ENCODE peak calls at places on chromosomes 16 and 17, in eight cellular contexts. H is sigmoid colon, L is IMR-90, P is testis, K is cardiac muscle cell, R is AG04450, G is Peyer's patch, I is lung. S is an unnamed sample.

GRCh38 chr17:79065105-79065670 is 9.4 kb upstream of the ENGASE start:
- DNase-seq in R (no peak), K (peak; percentile 70), P (peak; percentile 55), I (no peak), H (peak; percentile 63), L (peak; percentile 32), G (peak; percentile 89), S (no peak)

GRCh38 chr17:81738801-81739393 is 26.8 kb downstream of the SLC25A10 start:
- DNase-seq in H (no peak), R (no peak), L (no peak), K (no peak), I (no peak), P (no peak), G (no peak), S (no peak)

GRCh38 chr17:63533433-63534077 is 10.4 kb downstream of the KCNH6 start:
- DNase-seq in H (no peak), K (no peak), I (no peak), G (no peak), P (no peak), R (no peak), L (no peak), S (no peak)

GRCh38 chr16:73092236-73092781 is 44.4 kb upstream of the ZFHX3 start:
- DNase-seq in R (no peak), K (no peak), P (no peak), L (no peak), H (no peak), G (no peak), I (no peak), S (no peak)

GRCh38 chr16:80883159-80883642 is 78.8 kb upstream of the CDYL2 start:
- DNase-seq in R (no peak), H (no peak), G (peak; percentile 69), L (no peak), P (no peak), K (no peak), I (no peak), S (no peak)

GRCh38 chr16:27237229-27238015 is 31.1 kb downstream of the NSMCE1 start:
- DNase-seq in G (peak; percentile 79), H (peak; percentile 62), L (no peak), R (no peak), P (no peak), I (no peak), K (no peak), S (peak; percentile 75)

GRCh38 chr16:58002411-58002790 is 1.2 kb downstream of the USB1 start:
- DNase-seq in H (no peak), G (no peak), P (no peak), L (no peak), K (no peak), I (no peak), R (no peak), S (no peak)

GRCh38 chr17:27315322-27315721 is 21.4 kb downstream of the WSB1 start:
- DNase-seq in P (peak; percentile 81), R (peak; percentile 86), G (peak; percentile 70), L (peak; percentile 94), H (peak; percentile 97), K (peak; percentile 84), I (peak; percentile 68), S (peak; percentile 85)

GRCh38 chr17:79929257-79930076 is 90.2 kb upstream of the CBX4 start:
- DNase-seq in H (no peak), P (no peak), G (no peak), L (no peak), K (no peak), R (no peak), I (no peak), S (no peak)

GRCh38 chr17:32783602-32784001 is 93.3 kb downstream of the MYO1D start:
- DNase-seq in G (no peak), P (no peak), R (peak; percentile 27), L (peak; percentile 66), H (no peak), K (peak; percentile 67), I (no peak), S (no peak)

DNA sequence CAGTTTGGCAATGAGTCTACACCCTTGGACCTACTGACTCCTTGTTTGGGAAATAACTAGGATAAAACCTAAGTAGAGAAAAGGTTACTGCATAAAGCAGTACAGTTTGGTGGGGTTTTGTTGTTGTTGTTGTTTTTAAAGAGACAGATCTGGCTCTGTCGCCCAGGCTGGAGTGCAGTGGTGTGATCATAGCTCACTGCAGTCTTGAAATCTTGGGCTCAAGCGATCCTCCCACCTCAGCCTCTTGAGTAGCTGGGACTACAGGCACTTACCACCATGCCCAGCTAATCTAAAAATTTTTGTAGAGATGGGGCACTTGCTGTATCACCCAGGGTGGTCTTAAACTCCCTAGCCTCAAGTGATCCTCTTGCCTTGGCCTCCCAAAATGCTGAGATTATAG is 1.2 kb downstream of the PDP2 start:
- DNase-seq in G (no peak), I (no peak), R (no peak), L (no peak), P (no peak), K (no peak), H (no peak), S (no peak)
- H3K4me3 ChIP-seq in G (no peak overlapping the region), I (no peak overlapping the region), R (peak overlapping the region; percentile 84), L (peak overlapping the region; percentile 79), P (peak overlapping the region; percentile 80), K (peak overlapping the region; percentile 58), H (no peak overlapping the region), S (peak overlapping the region; percentile 95)

GRCh38 chr16:7218936-7219335 is 113.7 kb upstream of the RBFOX1 start:
- DNase-seq in R (no peak), G (no peak), L (no peak), I (no peak), P (no peak), K (no peak), H (no peak), S (no peak)
- H3K27ac ChIP-seq in R (no peak overlapping the region), G (no peak overlapping the region), L (no peak overlapping the region), I (no peak overlapping the region), P (no peak overlapping the region), K (no peak overlapping the region), H (no peak overlapping the region), S (no peak overlapping the region)

GRCh38 chr16:66696669-66697630 is at the start of gene CMTM4:
- DNase-seq in R (peak; percentile 26), H (peak; percentile 93), L (peak; percentile 80), I (peak; percentile 82), K (peak; percentile 94), G (peak; percentile 90), P (peak; percentile 85), S (peak; percentile 89)
- TF ChIP-seq CTCF in R (no peak), H (no peak), L (peak; percentile 42), I (no peak), K (no peak), G (no peak), P (peak; percentile 2), S (no peak)

GRCh38 chr17:6071528-6072065 is 1.4 kb downstream of the WSCD1 start:
- DNase-seq in K (no peak), I (no peak), P (no peak), G (no peak), L (no peak), R (no peak), H (no peak), S (no peak)

GRCh38 chr17:6070280-6070894 is at the start of gene WSCD1:
- DNase-seq in H (no peak), G (peak; percentile 53), P (peak; percentile 37), R (no peak), K (peak; percentile 80), I (no peak), L (no peak), S (no peak)

GRCh38 chr17:6072157-6072556 is 2.0 kb downstream of the WSCD1 start:
- DNase-seq in I (no peak), G (no peak), P (no peak), L (no peak), K (no peak), H (no peak), R (no peak), S (no peak)

GRCh38 chr17:6070895-6071511 is 824 bp downstream of the WSCD1 start:
- DNase-seq in I (no peak), G (no peak), L (no peak), P (peak; percentile 19), H (no peak), R (no peak), K (peak; percentile 64), S (no peak)

GRCh38 chr17:6069611-6070279 is 434 bp upstream of the WSCD1 start:
- DNase-seq in K (peak; percentile 12), I (no peak), G (no peak), P (no peak), L (no peak), H (no peak), R (no peak), S (no peak)
- H3K4me3 ChIP-seq in K (peak overlapping the region; percentile 30), I (peak overlapping the region; percentile 20), G (peak overlapping the region; percentile 87), P (no peak overlapping the region), L (no peak overlapping the region), H (peak overlapping the region; percentile 58), R (no peak overlapping the region), S (peak overlapping the region; percentile 76)

GRCh38 chr17:77346765-77347164 is 206.0 kb downstream of the SEC14L1 start:
- DNase-seq in G (no peak), L (no peak), H (peak; percentile 4), R (no peak), P (no peak), I (no peak), K (no peak), S (peak; percentile 9)

GRCh38 chr17:77352996-77353395 is 212.2 kb downstream of the SEC14L1 start:
- DNase-seq in K (no peak), L (no peak), H (peak; percentile 27), G (peak; percentile 34), I (peak; percentile 24), R (no peak), P (peak; percentile 4), S (peak; percentile 63)

GRCh38 chr17:77352441-77352840 is 211.7 kb downstream of the SEC14L1 start:
- DNase-seq in R (no peak), P (peak; percentile 9), K (no peak), I (peak; percentile 27), H (peak; percentile 62), L (no peak), G (peak; percentile 15), S (peak; percentile 8)

GRCh38 chr17:77347544-77347943 is 206.8 kb downstream of the SEC14L1 start:
- DNase-seq in I (no peak), L (no peak), G (no peak), P (no peak), R (no peak), K (no peak), H (no peak), S (no peak)

GRCh38 chr17:77349976-77350830 is 209.4 kb downstream of the SEC14L1 start:
- DNase-seq in I (peak; percentile 25), R (no peak), P (peak; percentile 49), L (peak; percentile 86), K (no peak), H (peak; percentile 64), G (peak; percentile 43), S (peak; percentile 57)
- H3K27ac ChIP-seq in I (peak overlapping the region; percentile 34), R (peak overlapping the region; percentile 47), P (no peak overlapping the region), L (peak overlapping the region; percentile 40), K (peak overlapping the region; percentile 71), H (peak overlapping the region; percentile 80), G (peak overlapping the region; percentile 13), S (no peak overlapping the region)